ENCODE peak calls at places on chromosome 16, in eight cellular contexts. V is GDM1; M is globus pallidus; P is NCI-H774; C is stimulated activated CD8-positive, alpha-beta memory T cell treated with anti-CD3 and anti-CD28 coated beads, Interleukin-7, amount 100 ng/mL, for 24 hours; N is activated CD4-positive, alpha-beta T cell treated with anti-CD3 and anti-CD28 coated beads, Interleukin-2, amount 50 U/mL, for 4 hours; L is HL-60; X is Daoy. E is an unnamed sample.

GRCh38 chr16:88686062-88686438 is 257 bp downstream of the SNAI3 start:
- DNase-seq in X (no peak), N (peak), V (no peak), P (peak), C (no peak), L (no peak), M (no peak), E (no peak)

GRCh38 chr16:46885960-46886763 is 2.0 kb downstream of the GPT2 start:
- DNase-seq in P (no peak), V (no peak), L (no peak), M (peak), X (no peak), N (no peak), C (no peak), E (no peak)

GRCh38 chr16:21166561-21166961 is 8.1 kb downstream of the LDAF1 start:
- DNase-seq in M (no peak), X (peak), L (no peak), C (no peak), V (no peak), N (no peak), P (no peak), E (no peak)

GRCh38 chr16:49378238-49378637 is 4.6 kb downstream of the C16orf78 start:
- DNase-seq in L (no peak), X (no peak), P (no peak), N (no peak), M (no peak), C (no peak), V (no peak), E (no peak)

GRCh38 chr16:17173134-17173729 is 297.5 kb downstream of the XYLT1 start:
- DNase-seq in P (no peak), L (peak), X (no peak), C (no peak), V (peak), M (peak), N (no peak), E (no peak)

GRCh38 chr16:87288753-87289362 is 28.3 kb downstream of the C16orf95 start:
- DNase-seq in C (no peak), M (no peak), L (no peak), N (no peak), V (no peak), X (no peak), P (no peak), E (no peak)

GRCh38 chr16:19242987-19243386 is 42.5 kb upstream of the CLEC19A start:
- DNase-seq in M (no peak), L (no peak), C (no peak), X (no peak), P (no peak), N (no peak), V (no peak), E (no peak)

GRCh38 chr16:86609115-86609514 is 30.8 kb downstream of the FOXL1 start:
- DNase-seq in L (no peak), V (no peak), P (no peak), M (no peak), X (peak), C (no peak), N (no peak), E (no peak)

GRCh38 chr16:57986196-57986595 is 14.3 kb downstream of the ZNF319 start:
- DNase-seq in V (no peak), X (no peak), C (no peak), M (no peak), L (no peak), P (no peak), N (no peak), E (no peak)

GRCh38 chr16:12655530-12655929 is 148.2 kb downstream of the CPPED1 start:
- DNase-seq in X (no peak), C (no peak), M (peak), N (no peak), P (no peak), L (no peak), V (no peak), E (no peak)

GRCh38 chr16:79171504-79172240 is 428.9 kb downstream of the MAF start:
- DNase-seq in C (no peak), M (no peak), X (peak), P (peak), N (no peak), L (no peak), V (no peak), E (no peak)

GRCh38 chr16:9797306-9797705 is 384.9 kb downstream of the GRIN2A start:
- DNase-seq in V (no peak), C (no peak), P (no peak), L (no peak), M (no peak), N (no peak), X (peak), E (no peak)

GRCh38 chr16:87926246-87927194 is 9.8 kb downstream of the CA5A start:
- DNase-seq in N (peak), M (no peak), V (no peak), C (no peak), P (peak), L (no peak), X (no peak), E (no peak)

GRCh38 chr16:15639061-15639568 is 3.8 kb downstream of the MARF1 start:
- DNase-seq in X (no peak), L (no peak), C (no peak), V (no peak), P (no peak), M (no peak), N (no peak), E (no peak)

GRCh38 chr16:87123356-87124001 is 193.7 kb downstream of the C16orf95 start:
- DNase-seq in P (no peak), X (peak), M (no peak), N (no peak), L (no peak), V (no peak), C (no peak), E (no peak)

GRCh38 chr16:72247821-72248253 is 75.9 kb upstream of the PMFBP1 start:
- DNase-seq in V (no peak), C (no peak), L (no peak), M (no peak), X (no peak), P (no peak), N (no peak), E (no peak)

GRCh38 chr16:88922114-88922825 is 54.7 kb downstream of the CBFA2T3 start:
- DNase-seq in N (no peak), L (no peak), X (peak), P (no peak), C (no peak), M (no peak), V (no peak), E (no peak)

GRCh38 chr16:1408171-1408837 is 6.2 kb downstream of the UNKL start:
- DNase-seq in V (peak), M (peak), C (peak), X (peak), N (peak), P (peak), L (peak), E (peak)

GRCh38 chr16:83473109-83473508 is 334.7 kb upstream of the HSBP1 start:
- DNase-seq in N (no peak), V (no peak), X (no peak), M (no peak), C (no peak), L (no peak), P (no peak), E (no peak)

GRCh38 chr16:22977294-22977697 is 163.3 kb downstream of the HS3ST2 start:
- DNase-seq in L (no peak), C (no peak), P (no peak), M (peak), V (no peak), X (no peak), N (no peak), E (no peak)

GRCh38 chr16:67419931-67420330 is 3.7 kb upstream of the ZDHHC1 start:
- DNase-seq in M (no peak), P (no peak), C (no peak), X (no peak), N (no peak), L (no peak), V (no peak), E (no peak)

GRCh38 chr16:84175351-84176081 is 11.3 kb downstream of the TAF1C start:
- DNase-seq in C (peak), L (peak), M (peak), P (peak), X (no peak), V (no peak), N (peak), E (peak)

GRCh38 chr16:88705746-88706287 is 391 bp downstream of the RNF166 start:
- DNase-seq in X (no peak), N (no peak), V (no peak), C (no peak), P (no peak), M (no peak), L (no peak), E (no peak)

GRCh38 chr16:69443809-69444611 is 19.6 kb downstream of the CYB5B start:
- DNase-seq in P (no peak), M (peak), N (no peak), L (no peak), X (peak), V (no peak), C (no peak), E (no peak)

GRCh38 chr16:50096791-50097190 is 31.0 kb downstream of the HEATR3 start:
- DNase-seq in X (peak), V (no peak), P (no peak), N (no peak), M (no peak), L (no peak), C (no peak), E (no peak)

GRCh38 chr16:85220125-85220839 is 108.0 kb upstream of the CIBAR2 start:
- DNase-seq in P (peak), M (peak), N (no peak), C (no peak), V (no peak), L (no peak), X (peak), E (no peak)

GRCh38 chr16:79468236-79468635 is 132.3 kb downstream of the MAF start:
- DNase-seq in C (no peak), N (no peak), L (no peak), P (no peak), M (no peak), X (no peak), V (no peak), E (no peak)

GRCh38 chr16:80670170-80670865 is 129.5 kb downstream of the DYNLRB2 start:
- DNase-seq in C (peak), N (peak), V (no peak), P (no peak), X (no peak), M (no peak), L (no peak), E (no peak)

GRCh38 chr16:85752511-85753420 is 1.9 kb upstream of the C16orf74 start:
- DNase-seq in M (no peak), L (no peak), C (no peak), V (no peak), X (peak), P (no peak), N (no peak), E (no peak)

GRCh38 chr16:72786606-72787005 is 261.3 kb downstream of the ZFHX3 start:
- DNase-seq in P (no peak), X (no peak), N (no peak), V (no peak), M (no peak), L (no peak), C (no peak), E (no peak)

GRCh38 chr16:86319871-86320270 is 190.5 kb upstream of the FOXF1 start:
- DNase-seq in N (no peak), C (no peak), P (no peak), L (peak), M (no peak), X (no peak), V (no peak), E (no peak)

GRCh38 chr16:8600144-8600856 is 10.0 kb upstream of the TMEM114 start:
- DNase-seq in X (no peak), N (no peak), V (no peak), P (no peak), L (no peak), M (no peak), C (no peak), E (no peak)

GRCh38 chr16:7124242-7124641 is 208.4 kb upstream of the RBFOX1 start:
- DNase-seq in C (no peak), P (no peak), X (no peak), V (no peak), N (no peak), M (no peak), L (no peak), E (no peak)

GRCh38 chr16:31253642-31254045 is 6.1 kb upstream of the ITGAM start:
- DNase-seq in X (no peak), V (peak), N (no peak), C (no peak), M (peak), L (peak), P (no peak), E (no peak)

GRCh38 chr16:26019885-26020284 is 328.1 kb downstream of the HS3ST4 start:
- DNase-seq in C (no peak), M (no peak), L (no peak), X (no peak), V (no peak), P (no peak), N (no peak), E (no peak)

GRCh38 chr16:1772362-1772907 is at the start of gene EME2:
- DNase-seq in P (no peak), L (peak), V (no peak), X (peak), M (no peak), C (no peak), N (peak), E (no peak)

GRCh38 chr16:53069772-53070171 is 15.0 kb downstream of the CHD9 start:
- DNase-seq in M (no peak), P (no peak), C (no peak), X (no peak), N (no peak), L (no peak), V (no peak), E (no peak)

GRCh38 chr16:19853973-19854876 is 30.4 kb downstream of the GPRC5B start:
- DNase-seq in V (no peak), X (no peak), C (no peak), M (no peak), N (no peak), P (no peak), L (no peak), E (no peak)

GRCh38 chr16:11331967-11332366 is 13.3 kb upstream of the RMI2 start:
- DNase-seq in N (no peak), P (no peak), M (no peak), V (no peak), X (no peak), C (no peak), L (no peak), E (no peak)

E was measured in stimulated activated CD4-positive, alpha-beta T cell treated with anti-CD3 and anti-CD28 coated beads, Interleukin-1b, Interleukin-23, amount 100 ng/mL, for 24 hours.